ENCODE peak calls at places on chromosome 9, in six cellular contexts. R is adrenal gland; C is AG04450; P is stimulated activated CD8-positive, alpha-beta memory T cell treated with anti-CD3 and anti-CD28 coated beads, Interleukin-7, amount 100 ng/mL, for 1 hour; W is RWPE1; N is AG08396. F is an unnamed sample.

GRCh38 chr9:111948958-111949357 is 52.3 kb downstream of the UGCG start:
- DNase-seq in R (no peak), C (no peak), P (no peak), W (no peak), N (no peak), F (no peak)

GRCh38 chr9:35733109-35733541 is 659 bp downstream of the CREB3 start:
- DNase-seq in R (peak; percentile 38), C (no peak), P (no peak), W (peak; percentile 87), N (peak; percentile 53), F (peak; percentile 75)

GRCh38 chr9:96034553-96035122 is 159.1 kb downstream of the ERCC6L2 start:
- DNase-seq in R (no peak), C (no peak), P (no peak), W (no peak), N (no peak), F (no peak)

GRCh38 chr9:107929439-107929838 is 439.9 kb upstream of the KLF4 start:
- DNase-seq in R (peak; percentile 70), C (no peak), P (no peak), W (no peak), N (no peak), F (no peak)

GRCh38 chr9:25964239-25964638 is 286.0 kb upstream of the TUSC1 start:
- DNase-seq in R (peak; percentile 66), C (peak; percentile 21), P (no peak), W (peak; percentile 47), N (peak; percentile 21), F (no peak)

GRCh38 chr9:35608221-35608620 is 3.2 kb downstream of the TESK1 start:
- DNase-seq in R (no peak), C (no peak), P (no peak), W (no peak), N (no peak), F (no peak)

GRCh38 chr9:94843089-94843488 is 116.6 kb downstream of the AOPEP start:
- DNase-seq in R (no peak), C (no peak), P (no peak), W (no peak), N (no peak), F (no peak)

GRCh38 chr9:113931140-113931539 is 55.0 kb downstream of the ZNF618 start:
- DNase-seq in R (no peak), C (no peak), P (no peak), W (no peak), N (no peak), F (no peak)

GRCh38 chr9:96148634-96149138 is 153.3 kb downstream of the HSD17B3 start:
- DNase-seq in R (no peak), C (no peak), P (no peak), W (peak; percentile 37), N (no peak), F (no peak)

GRCh38 chr9:83955985-83956287 is 24.1 kb downstream of the HNRNPK start:
- DNase-seq in R (no peak), C (no peak), P (no peak), W (no peak), N (no peak), F (no peak)

GRCh38 chr9:80994892-80995291 is 694.5 kb downstream of the TLE1 start:
- DNase-seq in R (no peak), C (no peak), P (no peak), W (no peak), N (no peak), F (no peak)

GRCh38 chr9:84711398-84711777 is 41.9 kb downstream of the NTRK2 start:
- DNase-seq in R (no peak), C (no peak), P (no peak), W (peak; percentile 7), N (no peak), F (no peak)

GRCh38 chr9:105176194-105176593 is 68.3 kb upstream of the SLC44A1 start:
- DNase-seq in R (no peak), C (no peak), P (no peak), W (no peak), N (no peak), F (no peak)

GRCh38 chr9:98010450-98010849 is 27.3 kb downstream of the ANP32B start:
- DNase-seq in R (no peak), C (no peak), P (no peak), W (peak; percentile 56), N (peak; percentile 16), F (no peak)

GRCh38 chr9:110179734-110180133 is 28.2 kb downstream of the C9orf152 start:
- DNase-seq in R (no peak), C (peak; percentile 38), P (no peak), W (peak; percentile 63), N (no peak), F (no peak)

GRCh38 chr9:36855443-36856315 is 178.4 kb downstream of the PAX5 start:
- DNase-seq in R (no peak), C (no peak), P (no peak), W (no peak), N (peak; percentile 37), F (peak; percentile 94)

GRCh38 chr9:134531251-134531970 is 110.2 kb upstream of the COL5A1 start:
- DNase-seq in R (peak; percentile 13), C (no peak), P (no peak), W (no peak), N (no peak), F (no peak)

GRCh38 chr9:135501261-135502167 is 1.0 kb downstream of the MRPS2 start:
- DNase-seq in R (peak; percentile 77), C (no peak), P (no peak), W (peak; percentile 84), N (peak; percentile 91), F (peak; percentile 84)